ENCODE peak calls at places on chromosomes 16 and 17, in eight cellular contexts. S is IMR-90; P is esophagus squamous epithelium; M is H7; E is BJ; B is A549; I is CD8-positive, alpha-beta memory T cell; G is GM23338. U is an unnamed sample.
A peak's percentile ranks its signal among the peaks of the same experiment; 100 is the strongest.

GRCh38 chr17:12730931-12731521 is 58.3 kb upstream of the ARHGAP44 start:
- DNase-seq in B (peak; percentile 9), M (peak; percentile 50), E (no peak), G (peak; percentile 68), S (peak; percentile 78), I (no peak), P (no peak), U (no peak)

GRCh38 chr16:4091638-4092037 is 24.6 kb downstream of the ADCY9 start:
- DNase-seq in G (no peak), M (no peak), E (no peak), S (no peak), B (no peak), P (no peak), I (no peak), U (no peak)

GRCh38 chr17:17071531-17072360 is 29.5 kb downstream of the MPRIP start:
- DNase-seq in P (no peak), M (no peak), E (no peak), I (no peak), S (no peak), G (no peak), B (no peak), U (no peak)

GRCh38 chr17:13462161-13462560 is 139.6 kb downstream of the HS3ST3A1 start:
- DNase-seq in E (peak; percentile 40), G (no peak), B (no peak), I (no peak), P (no peak), M (no peak), S (peak; percentile 80), U (no peak)

GRCh38 chr17:61579961-61580360 is 11.1 kb downstream of the NACA2 start:
- DNase-seq in G (peak; percentile 15), P (no peak), E (no peak), I (no peak), M (peak; percentile 25), S (peak; percentile 28), B (no peak), U (no peak)

GRCh38 chr16:17544785-17545184 is 74.0 kb upstream of the XYLT1 start:
- DNase-seq in S (no peak), I (no peak), B (no peak), P (no peak), M (peak; percentile 74), G (peak; percentile 81), E (no peak), U (no peak)

GRCh38 chr17:4584125-4584834 is at the start of gene SMTNL2:
- DNase-seq in B (peak; percentile 49), S (no peak), I (no peak), E (no peak), M (peak; percentile 96), G (peak; percentile 51), P (no peak), U (no peak)

GRCh38 chr16:22220714-22221113 is 14.6 kb downstream of the EEF2K start:
- DNase-seq in I (no peak), B (no peak), G (no peak), S (no peak), P (no peak), E (no peak), M (no peak), U (no peak)

GRCh38 chr17:60073621-60074020 is 5.1 kb downstream of the HEATR6 start:
- DNase-seq in E (no peak), I (no peak), B (no peak), G (no peak), S (no peak), P (no peak), M (no peak), U (no peak)

GRCh38 chr17:520447-521167 is 168.0 kb upstream of the RPH3AL start:
- DNase-seq in S (peak; percentile 71), I (no peak), E (peak; percentile 69), G (peak; percentile 68), P (no peak), M (no peak), B (no peak), U (no peak)

GRCh38 chr16:11955713-11956123 is 9.3 kb upstream of the TNFRSF17 start:
- DNase-seq in P (no peak), E (peak; percentile 97), S (peak; percentile 98), I (no peak), B (no peak), M (no peak), G (no peak), U (no peak)

GRCh38 chr16:64983983-64984382 is 137.9 kb downstream of the CDH11 start:
- DNase-seq in S (peak; percentile 89), I (no peak), P (no peak), M (peak; percentile 44), B (no peak), E (no peak), G (peak; percentile 83), U (no peak)

GRCh38 chr17:2192367-2193028 is 111.1 kb downstream of the SMG6 start:
- DNase-seq in E (peak; percentile 86), G (no peak), M (no peak), S (peak; percentile 99), B (peak; percentile 54), I (peak; percentile 73), P (no peak), U (no peak)

GRCh38 chr17:2190014-2190413 is 113.6 kb downstream of the SMG6 start:
- DNase-seq in G (no peak), E (no peak), M (no peak), P (no peak), S (no peak), B (no peak), I (no peak), U (no peak)

GRCh38 chr17:2189231-2189630 is 114.4 kb downstream of the SMG6 start:
- DNase-seq in S (no peak), B (no peak), E (no peak), P (no peak), I (no peak), M (no peak), G (no peak), U (no peak)

GRCh38 chr17:2191227-2191626 is 112.4 kb downstream of the SMG6 start:
- DNase-seq in E (no peak), M (no peak), P (no peak), G (no peak), I (no peak), S (no peak), B (no peak), U (no peak)

GRCh38 chr17:2191785-2192184 is 111.8 kb downstream of the SMG6 start:
- DNase-seq in M (no peak), G (no peak), S (no peak), I (no peak), P (no peak), E (no peak), B (no peak), U (no peak)
- H3K4me3 ChIP-seq in M (no peak overlapping the region), G (no peak overlapping the region), S (no peak overlapping the region), I (no peak overlapping the region), P (no peak overlapping the region), E (no peak overlapping the region), B (no peak overlapping the region), U (no peak overlapping the region)

GRCh38 chr17:42121066-42121769 is at the start of gene KAT2A:
- DNase-seq in S (peak; percentile 77), P (no peak), G (peak; percentile 94), E (no peak), I (peak; percentile 67), M (peak; percentile 98), B (peak; percentile 99), U (peak; percentile 82)

GRCh38 chr17:42120161-42121065 is 754 bp downstream of the KAT2A start:
- DNase-seq in P (no peak), I (no peak), E (no peak), M (peak; percentile 97), G (peak; percentile 67), S (no peak), B (peak; percentile 82), U (no peak)

GRCh38 chr17:42125565-42125964 is 3.0 kb downstream of the HSPB9 start:
- DNase-seq in I (no peak), G (no peak), E (no peak), M (no peak), B (no peak), P (no peak), S (no peak), U (no peak)

GRCh38 chr17:42124256-42124655 is 1.7 kb downstream of the HSPB9 start:
- DNase-seq in E (no peak), B (no peak), S (no peak), G (no peak), M (no peak), P (no peak), I (no peak), U (no peak)

GRCh38 chr17:42122371-42123303 is at the start of gene HSPB9:
- DNase-seq in G (peak; percentile 95), E (no peak), M (peak; percentile 95), S (no peak), B (no peak), I (no peak), P (no peak), U (no peak)
- H3K4me3 ChIP-seq in G (peak within 1 kb of the TSS; percentile 55), E (no peak within 1 kb of the TSS), M (peak within 1 kb of the TSS; percentile 25), S (no peak within 1 kb of the TSS), B (no peak within 1 kb of the TSS), I (no peak within 1 kb of the TSS), P (peak within 1 kb of the TSS; percentile 83), U (no peak within 1 kb of the TSS)

GRCh38 chr17:50699410-50699809 is 8.3 kb downstream of the ANKRD40 start:
- DNase-seq in P (no peak), G (no peak), S (no peak), E (no peak), I (no peak), M (no peak), B (no peak), U (no peak)

GRCh38 chr17:50693041-50693682 is 14.6 kb downstream of the ANKRD40 start:
- DNase-seq in B (peak; percentile 78), G (no peak), E (no peak), I (no peak), P (no peak), M (no peak), S (peak; percentile 70), U (no peak)

GRCh38 chr17:50697076-50697475 is 10.6 kb downstream of the ANKRD40 start:
- DNase-seq in I (no peak), P (no peak), M (no peak), B (no peak), G (no peak), S (no peak), E (no peak), U (no peak)

GRCh38 chr17:50697663-50698272 is 9.9 kb downstream of the ANKRD40 start:
- DNase-seq in G (no peak), I (no peak), M (no peak), B (no peak), E (no peak), S (no peak), P (no peak), U (no peak)

DNA sequence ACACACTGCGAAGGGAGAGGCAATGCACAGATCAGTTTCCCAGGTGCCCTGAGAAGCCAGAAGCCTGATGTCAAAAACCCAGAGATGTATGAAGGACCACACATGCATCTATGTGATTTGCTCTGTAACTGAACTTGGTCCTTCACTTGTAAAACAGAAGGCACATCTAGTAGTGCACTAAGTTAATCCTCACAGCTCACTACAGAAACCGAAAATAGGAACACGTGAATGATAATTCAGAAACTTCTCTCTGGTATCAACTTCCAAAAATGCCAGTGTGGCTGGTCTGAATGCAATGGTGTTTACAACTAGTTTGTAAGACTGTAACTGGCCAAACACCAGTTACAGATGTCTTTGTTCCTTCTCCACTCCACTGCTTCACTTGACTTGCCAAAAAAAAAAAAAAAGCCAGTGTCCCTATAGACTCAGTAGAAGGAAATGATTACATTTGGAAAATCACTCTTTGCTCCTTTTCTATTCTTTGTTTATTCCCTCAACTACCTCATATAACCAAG is 11.3 kb downstream of the ANKRD40 start:
- DNase-seq in G (no peak), I (no peak), M (no peak), E (no peak), P (no peak), B (no peak), S (no peak), U (no peak)
- H3K4me3 ChIP-seq in G (no peak overlapping the region), I (no peak overlapping the region), M (no peak overlapping the region), E (no peak overlapping the region), P (no peak overlapping the region), B (no peak overlapping the region), S (no peak overlapping the region), U (no peak overlapping the region)

GRCh38 chr17:80034654-80034976 is 1.1 kb downstream of the TBC1D16 start:
- DNase-seq in S (no peak), G (no peak), I (no peak), E (no peak), P (no peak), B (no peak), M (no peak), U (no peak)
- H3K4me3 ChIP-seq in S (peak overlapping the region; percentile 54), G (peak overlapping the region; percentile 85), I (no peak overlapping the region), E (peak overlapping the region; percentile 98), P (peak overlapping the region; percentile 83), B (peak overlapping the region; percentile 89), M (peak overlapping the region; percentile 88), U (no peak overlapping the region)

U was measured in GM06990.